ENCODE peak calls at places on chromosomes 12 and 14, in six cellular contexts. Q is Peyer's patch, J is HL-60, A is A549, C is GM23338, K is pancreas. N is an unnamed sample.

GRCh38 chr12:125015680-125016310 is 22.4 kb downstream of the BRI3BP start:
- DNase-seq in J (no peak), A (no peak), C (no peak), K (no peak), Q (no peak), N (no peak)

GRCh38 chr12:52245962-52246577 is 13.0 kb downstream of the KRT7 start:
- DNase-seq in J (no peak), Q (no peak), A (peak; percentile 65), K (no peak), C (no peak), N (no peak)

GRCh38 chr12:26813812-26814211 is 19.2 kb downstream of the ITPR2 start:
- DNase-seq in Q (no peak), C (no peak), A (no peak), J (no peak), K (no peak), N (no peak)

GRCh38 chr14:70956511-70956910 is 49.3 kb downstream of the PCNX1 start:
- DNase-seq in Q (no peak), A (no peak), C (no peak), K (no peak), J (no peak), N (no peak)

GRCh38 chr14:58829594-58829993 is 191.8 kb downstream of the DACT1 start:
- DNase-seq in A (peak; percentile 37), J (no peak), C (no peak), K (no peak), Q (no peak), N (no peak)

GRCh38 chr12:9064201-9064814 is 51.4 kb downstream of the A2M start:
- DNase-seq in A (peak; percentile 75), J (peak; percentile 5), Q (peak; percentile 82), C (peak; percentile 78), K (peak; percentile 84), N (peak; percentile 10)

GRCh38 chr14:91352101-91352500 is 65.5 kb downstream of the CCDC88C start:
- DNase-seq in A (no peak), Q (no peak), K (no peak), C (peak; percentile 58), J (no peak), N (no peak)

GRCh38 chr14:36057452-36058142 is 118.9 kb downstream of the PTCSC3 start:
- DNase-seq in K (no peak), Q (no peak), C (no peak), A (no peak), J (no peak), N (no peak)

GRCh38 chr14:104344815-104345214 is 206.4 kb downstream of the KIF26A start:
- DNase-seq in J (no peak), Q (no peak), K (no peak), A (no peak), C (no peak), N (no peak)

GRCh38 chr14:104345316-104346111 is 207.1 kb downstream of the KIF26A start:
- DNase-seq in J (no peak), A (no peak), Q (peak; percentile 37), C (no peak), K (no peak), N (no peak)

GRCh38 chr14:104342435-104343293 is 204.3 kb downstream of the KIF26A start:
- DNase-seq in Q (peak; percentile 43), C (peak; percentile 57), J (no peak), A (no peak), K (no peak), N (no peak)

GRCh38 chr14:104343294-104343625 is 204.9 kb downstream of the KIF26A start:
- DNase-seq in C (no peak), K (no peak), A (no peak), J (no peak), Q (peak; percentile 22), N (no peak)

DNA sequence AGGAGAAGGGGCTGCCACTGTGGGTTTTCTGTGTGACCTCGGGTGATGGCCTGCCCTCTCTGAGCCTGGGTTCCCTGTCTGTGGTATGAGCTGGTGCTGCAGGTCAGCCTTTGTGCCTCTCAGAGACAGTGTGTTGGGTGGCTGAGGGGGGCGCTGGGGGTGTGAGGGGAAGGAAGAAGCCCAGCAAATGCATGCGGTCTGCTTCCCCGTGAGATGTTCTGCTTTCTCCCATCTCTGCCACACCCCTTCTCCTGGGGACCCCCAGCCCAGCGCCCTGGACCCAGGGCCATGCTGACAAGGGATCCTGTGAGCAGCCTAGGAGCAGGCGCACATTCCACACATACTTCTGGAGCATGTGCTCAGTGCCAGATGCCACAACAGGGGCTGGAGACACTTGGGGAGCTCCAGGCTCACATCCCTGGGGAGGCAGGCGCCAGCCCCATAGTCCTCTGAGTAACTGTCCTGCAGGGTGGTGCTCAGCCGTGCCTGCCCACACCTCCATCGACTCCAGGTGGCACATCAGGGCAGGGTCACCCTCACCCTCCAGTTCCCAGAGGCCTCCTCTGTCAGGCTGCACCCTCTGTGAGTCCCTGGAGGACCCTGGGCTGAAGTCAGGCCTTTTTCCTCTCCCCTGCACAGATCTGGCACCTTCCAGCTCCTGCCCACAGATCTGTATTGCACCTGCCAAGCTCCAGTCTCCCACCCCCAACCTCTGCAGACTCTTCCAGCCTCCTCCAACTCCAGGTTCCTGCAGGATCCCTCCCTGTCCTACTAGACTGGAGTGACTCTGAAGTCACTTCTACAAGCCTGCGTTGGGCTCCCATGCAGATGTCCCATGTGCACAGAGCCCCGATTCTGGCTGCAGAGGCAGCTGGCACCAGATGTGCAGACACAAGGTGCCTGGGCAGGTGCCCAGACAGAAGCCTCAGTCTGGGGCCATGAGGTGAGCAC is 205.6 kb downstream of the KIF26A start:
- DNase-seq in J (no peak), C (peak; percentile 36), Q (peak; percentile 27), K (no peak), A (no peak), N (no peak)
- H3K27ac ChIP-seq in J (no peak overlapping the region), C (no peak overlapping the region), Q (no peak overlapping the region), K (no peak overlapping the region), A (no peak overlapping the region), N (no peak overlapping the region)

GRCh38 chr14:105879867-105880561 is 353.6 kb downstream of the TMEM121 start:
- DNase-seq in A (no peak), Q (peak; percentile 28), J (no peak), K (peak; percentile 30), C (no peak), N (no peak)

GRCh38 chr14:105878125-105878524 is 351.7 kb downstream of the TMEM121 start:
- DNase-seq in A (no peak), K (peak; percentile 26), J (no peak), Q (peak; percentile 9), C (no peak), N (no peak)

GRCh38 chr14:105879503-105879866 is 353.1 kb downstream of the TMEM121 start:
- DNase-seq in Q (peak; percentile 34), C (no peak), A (no peak), J (no peak), K (peak; percentile 39), N (no peak)

GRCh38 chr14:105877645-105878044 is 351.3 kb downstream of the TMEM121 start:
- DNase-seq in A (no peak), Q (no peak), K (no peak), J (no peak), C (no peak), N (no peak)

GRCh38 chr14:105878554-105878953 is 352.2 kb downstream of the TMEM121 start:
- DNase-seq in J (no peak), Q (peak; percentile 17), C (no peak), A (no peak), K (peak; percentile 31), N (no peak)
- H3K27ac ChIP-seq in J (no peak overlapping the region), Q (no peak overlapping the region), C (no peak overlapping the region), A (no peak overlapping the region), K (no peak overlapping the region), N (no peak overlapping the region)

DNA sequence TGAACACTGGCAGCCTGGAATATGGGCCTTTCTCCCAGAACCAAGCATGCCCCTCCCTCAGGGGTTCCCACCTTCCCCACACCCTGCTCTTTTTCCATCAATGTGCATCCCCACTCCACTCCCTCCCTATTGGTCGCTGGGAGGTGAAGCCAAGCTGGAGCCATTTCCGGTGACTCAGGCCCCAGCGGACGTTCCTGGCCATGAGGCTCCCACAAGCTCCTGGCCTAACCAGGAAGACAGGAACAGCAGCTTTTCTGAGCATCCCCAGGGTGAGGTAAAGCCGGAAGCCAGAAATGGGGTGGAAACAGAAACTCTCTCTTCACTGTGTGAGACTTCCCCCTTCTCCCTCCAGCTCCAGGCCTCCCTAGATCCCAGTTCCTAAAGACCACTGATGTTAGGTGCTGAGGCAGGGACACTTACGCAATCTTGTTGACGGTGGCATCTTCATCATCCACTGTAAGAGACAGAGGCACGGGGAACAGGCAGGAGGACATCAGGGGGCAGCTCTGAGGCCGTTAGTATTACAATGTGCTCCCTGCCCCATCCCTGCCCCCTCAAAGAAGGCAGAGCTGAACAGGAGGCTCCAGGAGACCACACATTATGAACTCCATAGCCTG is 5.0 kb downstream of the LMBR1L start:
- DNase-seq in K (no peak), A (no peak), Q (no peak), C (no peak), J (no peak), N (peak; percentile 40)
- H3K27ac ChIP-seq in K (no peak overlapping the region), A (no peak overlapping the region), Q (no peak overlapping the region), C (no peak overlapping the region), J (no peak overlapping the region), N (peak overlapping the region; percentile 37)

GRCh38 chr14:80493620-80494019 is 282.3 kb upstream of the DIO2 start:
- DNase-seq in J (no peak), Q (no peak), K (no peak), A (no peak), C (peak; percentile 11), N (no peak)

GRCh38 chr14:80491562-80492139 is 280.3 kb upstream of the DIO2 start:
- DNase-seq in A (no peak), C (no peak), Q (no peak), J (no peak), K (no peak), N (no peak)

GRCh38 chr14:80494769-80495168 is 283.5 kb upstream of the DIO2 start:
- DNase-seq in A (no peak), Q (no peak), C (no peak), K (no peak), J (no peak), N (no peak)

GRCh38 chr14:80489513-80489912 is 278.2 kb upstream of the DIO2 start:
- DNase-seq in C (no peak), K (no peak), Q (no peak), A (no peak), J (no peak), N (no peak)

GRCh38 chr14:80491131-80491530 is 279.8 kb upstream of the DIO2 start:
- DNase-seq in K (no peak), A (no peak), C (peak; percentile 47), Q (peak; percentile 63), J (no peak), N (no peak)
- H3K27ac ChIP-seq in K (no peak overlapping the region), A (no peak overlapping the region), C (no peak overlapping the region), Q (no peak overlapping the region), J (no peak overlapping the region), N (no peak overlapping the region)

N was measured in epithelial cell of prostate.